ENCODE peak calls at places on chromosomes 13 and 19, in four cellular contexts. One of them, this sample, is unnamed.

GRCh38 chr19:7871530-7872305 is 2.5 kb downstream of the PRR36 start:
- DNase-seq in HepG2: peak
- DNase-seq in A549: peak
- DNase-seq in K562: peak
- DNase-seq in this sample: peak

GRCh38 chr19:41449079-41449864 is 6.3 kb downstream of the ERICH4 start:
- DNase-seq in HepG2: peak
- DNase-seq in A549: peak
- DNase-seq in K562: peak
- DNase-seq in this sample: peak

GRCh38 chr13:32354040-32354439 is 38.7 kb downstream of the BRCA2 start:
- DNase-seq in HepG2: no peak
- DNase-seq in A549: no peak
- DNase-seq in K562: no peak
- DNase-seq in this sample: no peak

GRCh38 chr13:65497265-65497664 is 1732.9 kb downstream of the PCDH9 start:
- DNase-seq in HepG2: no peak
- DNase-seq in A549: no peak
- DNase-seq in K562: no peak
- DNase-seq in this sample: no peak

GRCh38 chr13:40582531-40582930 is 83.9 kb downstream of the FOXO1 start:
- DNase-seq in HepG2: no peak
- DNase-seq in A549: no peak
- DNase-seq in K562: no peak
- DNase-seq in this sample: no peak

GRCh38 chr13:40579535-40579934 is 86.9 kb downstream of the FOXO1 start:
- DNase-seq in HepG2: no peak
- DNase-seq in A549: no peak
- DNase-seq in K562: no peak
- DNase-seq in this sample: no peak

GRCh38 chr19:33804021-33804799 is 7.5 kb downstream of the KCTD15 start:
- DNase-seq in HepG2: peak
- DNase-seq in A549: peak
- DNase-seq in K562: no peak
- DNase-seq in this sample: no peak

GRCh38 chr19:41299755-41300089 is 10.2 kb upstream of the CCDC97 start:
- DNase-seq in HepG2: no peak
- DNase-seq in A549: no peak
- DNase-seq in K562: no peak
- DNase-seq in this sample: no peak

GRCh38 chr19:30784850-30785459 is 412.8 kb downstream of the ZNF536 start:
- DNase-seq in HepG2: peak
- DNase-seq in A549: peak
- DNase-seq in K562: peak
- DNase-seq in this sample: peak

GRCh38 chr13:22596157-22596863 is 584.5 kb upstream of the SGCG start:
- DNase-seq in HepG2: peak
- DNase-seq in A549: no peak
- DNase-seq in K562: no peak
- DNase-seq in this sample: no peak

GRCh38 chr13:26929971-26930730 is 169.6 kb upstream of the GPR12 start:
- DNase-seq in HepG2: peak
- DNase-seq in A549: peak
- DNase-seq in K562: peak
- DNase-seq in this sample: peak

GRCh38 chr13:106145997-106146864 is 389.2 kb downstream of the EFNB2 start:
- DNase-seq in HepG2: no peak
- DNase-seq in A549: no peak
- DNase-seq in K562: no peak
- DNase-seq in this sample: no peak

GRCh38 chr19:57302020-57302465 is 18.2 kb upstream of the ZNF543 start:
- DNase-seq in HepG2: no peak
- DNase-seq in A549: no peak
- DNase-seq in K562: no peak
- DNase-seq in this sample: no peak

GRCh38 chr19:14073925-14074838 is 1.6 kb downstream of the MISP3 start:
- DNase-seq in HepG2: no peak
- DNase-seq in A549: no peak
- DNase-seq in K562: peak
- DNase-seq in this sample: no peak

GRCh38 chr19:14059652-14060155 is 2.2 kb downstream of the PALM3 start:
- DNase-seq in HepG2: peak
- DNase-seq in A549: no peak
- DNase-seq in K562: peak
- DNase-seq in this sample: no peak

GRCh38 chr13:58953638-58954037 is 1210.1 kb downstream of the DIAPH3 start:
- DNase-seq in HepG2: no peak
- DNase-seq in A549: no peak
- DNase-seq in K562: no peak
- DNase-seq in this sample: no peak

GRCh38 chr13:42745655-42746054 is 35.7 kb upstream of the FAM216B start:
- DNase-seq in HepG2: no peak
- DNase-seq in A549: no peak
- DNase-seq in K562: no peak
- DNase-seq in this sample: no peak

GRCh38 chr19:2302319-2303208 is 5.4 kb downstream of the LINGO3 start:
- DNase-seq in HepG2: no peak
- DNase-seq in A549: no peak
- DNase-seq in K562: peak
- DNase-seq in this sample: peak
- TF ChIP-seq HMGXB4 in HepG2: no peak
- TF ChIP-seq HMGXB4 in A549: no peak
- TF ChIP-seq HMGXB4 in K562: no peak
- TF ChIP-seq HMGXB4 in this sample: peak

GRCh38 chr19:55482967-55483671 is 1.9 kb upstream of the NAT14 start:
- DNase-seq in HepG2: no peak
- DNase-seq in A549: no peak
- DNase-seq in K562: no peak
- DNase-seq in this sample: no peak

GRCh38 chr19:55483681-55484361 is 1.2 kb upstream of the NAT14 start:
- DNase-seq in HepG2: no peak
- DNase-seq in A549: no peak
- DNase-seq in K562: no peak
- DNase-seq in this sample: no peak

GRCh38 chr19:55485439-55486011 is 537 bp downstream of the NAT14 start:
- DNase-seq in HepG2: no peak
- DNase-seq in A549: no peak
- DNase-seq in K562: peak
- DNase-seq in this sample: no peak

GRCh38 chr19:55486043-55486970 is 1.3 kb downstream of the NAT14 start:
- DNase-seq in HepG2: no peak
- DNase-seq in A549: no peak
- DNase-seq in K562: no peak
- DNase-seq in this sample: no peak

DNA sequence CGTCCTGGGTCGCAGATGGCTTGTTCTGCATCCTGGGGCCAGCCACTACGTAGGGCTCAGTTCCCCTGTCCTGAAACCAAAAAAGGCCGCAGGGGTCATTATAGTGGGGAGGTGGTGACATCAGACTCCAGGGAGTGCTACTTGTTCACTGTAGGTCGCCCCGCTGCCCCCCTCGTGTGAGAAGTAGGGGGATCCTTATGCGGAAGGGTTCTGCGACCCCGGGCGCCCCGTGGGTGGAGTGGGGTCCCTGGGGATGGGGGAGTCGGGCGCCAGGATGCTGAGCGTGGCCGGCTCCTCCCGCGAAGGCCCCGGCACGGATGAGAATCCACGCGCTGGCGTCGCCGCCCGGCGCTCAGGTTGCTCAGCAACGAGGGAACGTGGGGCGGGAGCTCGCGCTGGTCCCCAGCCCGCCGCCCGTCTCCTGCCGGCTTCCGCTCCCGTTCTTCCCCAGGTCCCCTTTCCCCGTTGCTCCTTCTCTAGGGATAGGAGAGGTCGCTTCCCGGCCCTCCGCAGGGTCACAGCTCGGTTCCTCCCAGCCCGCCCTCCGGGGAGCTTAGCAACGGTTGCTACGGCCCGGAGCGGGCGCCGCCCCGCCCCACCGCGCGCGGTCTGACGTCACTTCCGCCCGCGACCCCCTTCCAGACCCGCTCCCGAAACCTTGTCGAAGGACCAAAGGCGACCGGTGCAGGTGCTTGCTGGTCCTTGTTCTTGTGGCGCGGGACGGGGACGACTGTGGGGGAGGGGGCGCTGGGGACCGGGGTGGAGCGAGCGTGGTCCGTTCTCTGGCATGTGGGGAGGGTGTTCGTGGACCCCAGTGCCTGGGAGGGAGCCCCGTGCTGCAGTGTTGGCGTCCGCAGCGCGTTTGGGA is at the start of gene NAT14:
- DNase-seq in HepG2: peak
- DNase-seq in A549: peak
- DNase-seq in K562: peak
- DNase-seq in this sample: peak
- TF ChIP-seq HMGXB4 in HepG2: no peak
- TF ChIP-seq HMGXB4 in A549: no peak
- TF ChIP-seq HMGXB4 in K562: no peak
- TF ChIP-seq HMGXB4 in this sample: peak

GRCh38 chr19:18502633-18503294 is 19.1 kb downstream of the ELL start:
- DNase-seq in HepG2: no peak
- DNase-seq in A549: no peak
- DNase-seq in K562: no peak
- DNase-seq in this sample: no peak

GRCh38 chr19:18506101-18506534 is 15.8 kb downstream of the ELL start:
- DNase-seq in HepG2: no peak
- DNase-seq in A549: no peak
- DNase-seq in K562: no peak
- DNase-seq in this sample: no peak

GRCh38 chr19:18504886-18505610 is 16.8 kb downstream of the ELL start:
- DNase-seq in HepG2: no peak
- DNase-seq in A549: no peak
- DNase-seq in K562: no peak
- DNase-seq in this sample: no peak

GRCh38 chr19:18503337-18503970 is 18.4 kb downstream of the ELL start:
- DNase-seq in HepG2: no peak
- DNase-seq in A549: no peak
- DNase-seq in K562: no peak
- DNase-seq in this sample: no peak

GRCh38 chr19:18503971-18504885 is 17.6 kb downstream of the ELL start:
- DNase-seq in HepG2: peak
- DNase-seq in A549: no peak
- DNase-seq in K562: no peak
- DNase-seq in this sample: no peak
- TF ChIP-seq HMGXB4 in HepG2: no peak
- TF ChIP-seq HMGXB4 in A549: no peak
- TF ChIP-seq HMGXB4 in K562: no peak
- TF ChIP-seq HMGXB4 in this sample: no peak

GRCh38 chr19:35937345-35938281 is 1.4 kb downstream of the LRFN3 start:
- DNase-seq in HepG2: no peak
- DNase-seq in A549: no peak
- DNase-seq in K562: no peak
- DNase-seq in this sample: no peak
- TF ChIP-seq HMGXB4 in HepG2: no peak
- TF ChIP-seq HMGXB4 in A549: no peak
- TF ChIP-seq HMGXB4 in K562: no peak
- TF ChIP-seq HMGXB4 in this sample: no peak

DNA sequence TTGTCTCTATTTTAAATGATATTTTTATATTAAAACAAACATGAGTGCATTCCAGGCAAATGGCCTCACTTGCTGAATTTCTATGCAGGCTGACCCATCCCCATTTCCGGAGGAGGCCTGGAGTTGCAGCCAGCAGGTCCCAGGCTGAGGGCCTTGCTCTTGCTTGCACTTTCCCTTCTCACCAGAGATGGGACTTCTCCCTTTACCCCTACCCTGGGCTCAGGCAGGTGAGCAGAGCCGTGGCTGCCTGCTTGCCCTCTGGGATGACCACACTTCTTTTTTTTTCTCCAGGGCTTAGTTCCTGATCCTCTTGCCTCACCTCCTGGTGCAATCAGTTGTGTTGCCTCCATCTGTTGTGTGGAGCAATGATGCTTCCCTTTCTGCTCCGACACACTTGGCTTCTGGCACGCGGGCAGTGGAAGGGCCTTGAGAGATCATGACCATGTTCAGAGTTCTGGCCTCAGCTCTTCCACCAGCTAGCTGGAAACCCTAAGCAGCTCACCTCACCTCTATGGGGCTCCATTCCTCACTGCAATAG is 11.1 kb upstream of the OLFM4 start:
- DNase-seq in HepG2: no peak
- DNase-seq in A549: no peak
- DNase-seq in K562: no peak
- DNase-seq in this sample: no peak
- TF ChIP-seq HMGXB4 in HepG2: no peak
- TF ChIP-seq HMGXB4 in A549: no peak
- TF ChIP-seq HMGXB4 in K562: no peak
- TF ChIP-seq HMGXB4 in this sample: no peak

DNA sequence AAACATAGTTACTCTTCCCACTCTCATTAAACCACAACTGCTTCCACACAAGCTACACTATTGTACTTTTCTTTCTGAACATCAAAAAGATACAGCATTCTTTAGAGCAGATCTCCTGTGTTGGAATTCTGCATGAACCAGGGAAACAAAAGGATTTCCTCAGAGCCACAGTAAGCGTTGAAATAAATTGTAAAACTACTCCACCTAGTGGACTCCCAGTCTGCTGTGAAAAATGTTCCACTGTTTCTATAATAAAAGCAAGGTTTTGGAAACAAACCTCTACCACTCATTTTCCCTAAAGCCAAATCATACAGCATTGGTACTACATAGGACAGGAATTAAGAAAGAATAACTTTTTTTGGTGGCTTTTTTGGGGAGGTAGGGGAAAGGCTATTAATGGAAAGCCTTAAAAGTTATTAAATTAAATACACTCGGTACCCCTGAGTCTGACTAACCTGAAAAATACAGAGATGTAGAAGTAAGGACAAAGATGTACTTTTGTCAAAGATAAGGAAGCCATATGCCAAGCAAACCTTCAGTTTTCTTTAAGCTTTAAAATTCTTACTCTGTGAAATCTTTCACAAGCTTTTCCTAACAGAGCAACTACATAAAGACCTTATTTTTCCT is 19.3 kb downstream of the NUFIP1 start:
- DNase-seq in HepG2: peak
- DNase-seq in A549: peak
- DNase-seq in K562: peak
- DNase-seq in this sample: no peak
- TF ChIP-seq HMGXB4 in HepG2: no peak
- TF ChIP-seq HMGXB4 in A549: no peak
- TF ChIP-seq HMGXB4 in K562: no peak
- TF ChIP-seq HMGXB4 in this sample: no peak

GRCh38 chr13:104530741-104531140 is 1464.5 kb upstream of the SLC10A2 start:
- DNase-seq in HepG2: no peak
- DNase-seq in A549: no peak
- DNase-seq in K562: no peak
- DNase-seq in this sample: no peak
- TF ChIP-seq HMGXB4 in HepG2: no peak
- TF ChIP-seq HMGXB4 in A549: no peak
- TF ChIP-seq HMGXB4 in K562: no peak
- TF ChIP-seq HMGXB4 in this sample: no peak

DNA sequence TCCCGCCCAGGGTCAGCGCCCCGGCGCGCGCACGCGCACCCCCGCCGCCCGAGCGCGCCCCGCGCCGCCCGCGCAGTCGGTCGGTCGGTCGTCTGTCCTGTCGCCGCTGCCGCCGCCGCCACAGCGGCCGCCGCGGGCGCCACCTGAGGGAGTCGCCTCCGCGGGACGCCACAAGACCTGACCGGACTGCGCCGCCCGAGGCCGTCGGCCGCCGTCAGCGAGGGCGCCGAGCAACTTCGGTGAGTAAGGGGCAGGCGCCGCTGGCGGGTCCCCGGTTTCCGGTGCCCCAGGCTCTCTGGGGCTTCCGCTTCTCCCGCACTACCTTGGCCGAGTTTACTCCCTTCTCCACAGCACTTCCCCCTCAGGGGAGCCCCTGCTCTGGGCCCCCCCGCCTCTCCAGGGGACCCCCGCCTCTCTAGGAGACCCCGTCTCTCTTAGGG is 19.6 kb upstream of the GATAD2A start:
- DNase-seq in HepG2: no peak
- DNase-seq in A549: no peak
- DNase-seq in K562: no peak
- DNase-seq in this sample: peak
- TF ChIP-seq HMGXB4 in HepG2: no peak
- TF ChIP-seq HMGXB4 in A549: no peak
- TF ChIP-seq HMGXB4 in K562: no peak
- TF ChIP-seq HMGXB4 in this sample: no peak